ENCODE peak calls at places on chromosomes 3 and 15, in four cellular contexts. W is cardiac muscle cell, D is astrocyte of the spinal cord, Q is GM06990. L is an unnamed sample.

GRCh38 chr15:26294062-26294689 is 431.0 kb upstream of the ATP10A start:
- DNase-seq in D (no peak), Q (no peak), W (no peak), L (no peak)

GRCh38 chr15:60208708-60209107 is 189.1 kb downstream of the ANXA2 start:
- DNase-seq in Q (no peak), W (peak), D (no peak), L (no peak)

GRCh38 chr3:187999821-188000220 is 154.1 kb upstream of the LPP start:
- DNase-seq in W (no peak), Q (no peak), D (no peak), L (no peak)

GRCh38 chr3:140007081-140007480 is 72.1 kb downstream of the CLSTN2 start:
- DNase-seq in Q (no peak), W (no peak), D (no peak), L (no peak)

GRCh38 chr3:128735287-128735686 is 9.3 kb downstream of the RAB7A start:
- DNase-seq in D (no peak), Q (no peak), W (no peak), L (no peak)

GRCh38 chr15:101723161-101723873 is 956 bp downstream of the TARS3 start:
- DNase-seq in Q (peak), D (peak), W (peak), L (no peak)

GRCh38 chr15:63066302-63066701 is 23.8 kb downstream of the TPM1 start:
- DNase-seq in W (no peak), D (peak), Q (no peak), L (no peak)

GRCh38 chr3:179063945-179064560 is 7.6 kb downstream of the ZMAT3 start:
- DNase-seq in D (no peak), W (no peak), Q (no peak), L (no peak)

GRCh38 chr3:142489572-142490323 is 41.9 kb upstream of the XRN1 start:
- DNase-seq in W (no peak), D (no peak), Q (no peak), L (no peak)

GRCh38 chr3:178397836-178398235 is 138.4 kb upstream of the KCNMB2 start:
- DNase-seq in W (no peak), Q (no peak), D (peak), L (no peak)

GRCh38 chr3:23720885-23721284 is 84.9 kb upstream of the UBE2E1 start:
- DNase-seq in D (no peak), Q (no peak), W (no peak), L (no peak)

GRCh38 chr3:71087109-71088018 is 496.2 kb downstream of the FOXP1 start:
- DNase-seq in W (peak), D (peak), Q (peak), L (no peak)

GRCh38 chr3:49869525-49870126 is at the start of gene CAMKV:
- DNase-seq in W (no peak), Q (no peak), D (no peak), L (no peak)

GRCh38 chr3:47405820-47406761 is 25.3 kb downstream of the PTPN23 start:
- DNase-seq in D (no peak), Q (no peak), W (no peak), L (no peak)

GRCh38 chr3:47408839-47409229 is 28.0 kb downstream of the PTPN23 start:
- DNase-seq in W (no peak), D (no peak), Q (no peak), L (no peak)

GRCh38 chr3:47407896-47408838 is 27.3 kb downstream of the PTPN23 start:
- DNase-seq in D (no peak), W (no peak), Q (no peak), L (no peak)

GRCh38 chr3:47404955-47405790 is 24.4 kb downstream of the PTPN23 start:
- DNase-seq in W (peak), Q (no peak), D (peak), L (no peak)

DNA sequence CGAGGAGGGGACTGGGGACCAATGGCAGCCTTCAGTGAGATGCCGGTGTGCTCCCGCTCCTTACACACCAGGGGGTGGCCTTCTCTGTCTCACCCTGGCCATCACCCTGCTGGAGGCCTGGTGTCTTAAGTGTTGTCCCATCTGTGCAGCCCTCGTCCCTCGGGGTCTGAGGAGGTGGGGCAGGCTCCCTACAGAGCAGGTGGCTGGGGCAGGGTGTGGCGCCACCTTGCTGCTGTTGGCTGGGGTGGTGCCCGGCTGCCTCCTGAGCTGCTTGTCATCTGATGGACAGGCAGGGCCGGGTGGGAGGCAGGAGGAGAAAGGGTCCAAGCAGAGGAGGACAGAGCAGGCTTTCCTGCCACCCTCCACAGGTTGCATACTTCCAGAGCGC is 25.9 kb downstream of the PTPN23 start:
- DNase-seq in W (no peak), Q (no peak), D (no peak), L (no peak)
- TF ChIP-seq CTCF in W (no peak), Q (no peak), D (no peak), L (no peak)

GRCh38 chr15:27903405-27903804 is 195.7 kb downstream of the OCA2 start:
- DNase-seq in W (no peak), D (no peak), Q (peak), L (no peak)
- H3K4me3 ChIP-seq in W (no peak), D (no peak), Q (no peak), L (no peak)

GRCh38 chr15:41689083-41689482 is 28.9 kb downstream of the MGA start:
- DNase-seq in D (no peak), W (no peak), Q (no peak), L (no peak)
- TF ChIP-seq CTCF in D (no peak), W (no peak), Q (no peak), L (no peak)

GRCh38 chr3:157335198-157335597 is 101.5 kb upstream of the PTX3 start:
- DNase-seq in W (peak), D (no peak), Q (no peak), L (no peak)

GRCh38 chr3:157333551-157333991 is 103.1 kb upstream of the PTX3 start:
- DNase-seq in W (peak), D (peak), Q (no peak), L (peak)

GRCh38 chr3:157335677-157336076 is 101.0 kb upstream of the PTX3 start:
- DNase-seq in Q (no peak), W (peak), D (peak), L (no peak)

GRCh38 chr3:157336252-157337009 is 100.2 kb upstream of the PTX3 start:
- DNase-seq in Q (no peak), D (no peak), W (no peak), L (no peak)
- H3K4me3 ChIP-seq in Q (no peak), D (no peak), W (no peak), L (no peak)

DNA sequence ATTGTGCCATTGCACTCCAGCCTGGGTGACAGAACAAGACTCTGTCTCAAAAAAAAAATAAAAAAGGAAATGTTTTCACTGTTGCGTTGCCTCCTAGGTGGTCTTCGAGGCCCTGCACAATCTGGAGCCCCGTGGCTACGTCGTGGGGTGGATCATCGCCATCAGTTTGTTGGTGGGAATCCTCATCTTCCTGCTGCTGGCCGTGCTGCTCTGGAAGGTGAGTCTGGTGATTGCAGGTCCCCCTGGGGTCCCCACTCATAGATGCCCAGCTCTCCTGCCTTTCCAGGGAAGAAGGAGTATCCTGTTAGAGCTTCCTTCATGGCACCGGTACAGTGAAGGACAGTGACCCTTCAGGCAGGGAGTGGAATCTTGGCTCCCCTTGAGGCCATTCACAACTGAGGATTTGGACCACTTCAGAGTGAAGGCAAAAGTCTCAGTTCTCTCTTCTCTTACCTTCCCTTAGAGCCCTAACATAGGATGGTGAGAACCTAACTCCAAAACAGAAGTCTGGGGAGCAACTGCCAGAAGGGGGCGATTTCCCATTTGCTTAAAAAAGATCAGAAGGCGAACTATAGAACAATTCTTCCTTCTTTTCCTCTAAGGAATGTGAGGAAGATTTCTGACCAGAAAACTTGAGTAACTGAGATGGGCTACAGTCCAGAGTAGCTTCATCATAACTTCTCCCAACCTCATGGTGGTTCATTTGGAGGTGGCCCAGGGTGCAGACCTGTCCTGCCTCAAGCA is 57.8 kb upstream of the CTDSPL start:
- DNase-seq in D (no peak), W (no peak), Q (no peak), L (no peak)
- TF ChIP-seq CTCF in D (no peak), W (peak), Q (no peak), L (no peak)

GRCh38 chr3:35671483-35671882 is 32.2 kb downstream of the ARPP21 start:
- DNase-seq in W (no peak), D (no peak), Q (no peak), L (no peak)

GRCh38 chr3:35674451-35675109 is 35.3 kb downstream of the ARPP21 start:
- DNase-seq in W (peak), D (no peak), Q (no peak), L (no peak)

GRCh38 chr3:35675621-35676020 is 36.3 kb downstream of the ARPP21 start:
- DNase-seq in W (no peak), D (no peak), Q (no peak), L (no peak)

GRCh38 chr3:35675206-35675605 is 35.9 kb downstream of the ARPP21 start:
- DNase-seq in D (no peak), W (no peak), Q (no peak), L (no peak)

DNA sequence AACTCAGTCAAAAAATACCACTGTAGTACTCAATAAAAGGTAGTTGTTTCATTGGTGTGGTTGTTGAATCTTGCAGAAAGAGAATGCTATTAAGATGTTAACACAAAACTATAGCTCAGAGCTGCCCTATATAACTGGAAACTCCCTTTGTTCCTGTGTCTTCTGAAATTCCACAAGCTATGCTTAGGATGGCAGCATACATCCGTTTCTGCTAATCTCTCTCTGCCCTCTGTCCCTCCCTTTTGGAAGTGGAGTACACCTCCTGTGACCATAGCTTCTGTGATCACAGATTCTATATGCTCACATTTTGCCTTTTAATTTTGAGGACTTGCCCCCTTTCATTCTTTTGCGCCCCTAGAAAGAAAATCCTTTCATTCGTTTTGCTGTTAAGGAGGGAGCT is 33.7 kb downstream of the ARPP21 start:
- DNase-seq in W (no peak), D (no peak), Q (no peak), L (no peak)
- H3K4me3 ChIP-seq in W (no peak), D (no peak), Q (no peak), L (no peak)

DNA sequence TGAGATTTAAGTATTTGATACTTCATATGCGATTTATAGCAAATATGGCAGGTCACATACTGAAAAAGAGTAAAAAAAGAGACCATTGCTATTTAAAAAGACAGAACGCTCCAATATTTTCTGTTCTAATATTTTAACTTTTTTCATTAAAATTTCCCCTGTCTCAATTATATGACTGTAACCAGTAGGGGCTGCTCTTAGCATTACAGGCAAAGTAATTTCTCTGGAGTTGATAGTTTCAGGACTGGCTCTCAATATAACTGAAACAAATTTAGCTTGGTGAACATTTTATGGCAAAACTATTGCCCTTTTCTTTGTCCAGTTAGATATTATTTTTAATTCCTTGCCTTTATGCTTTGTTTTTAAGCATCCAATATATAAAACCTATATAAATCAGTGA is 286.3 kb upstream of the ROBO2 start:
- DNase-seq in Q (no peak), D (no peak), W (no peak), L (no peak)
- TF ChIP-seq CTCF in Q (no peak), D (peak), W (no peak), L (no peak)

GRCh38 chr3:177145402-177145801 is 51.9 kb downstream of the TBL1XR1 start:
- DNase-seq in D (no peak), Q (no peak), W (no peak), L (no peak)
- H3K4me3 ChIP-seq in D (no peak), Q (peak), W (no peak), L (no peak)

L was measured in AG04449.